ENCODE peak calls at places on chromosome 21, in six cellular contexts. Z is epithelial cell of esophagus; J is NCI-H2029 treated with DMSO at 0.1 percent for 48 hours; T is T-helper 9 cell; D is activated CD4-positive, alpha-beta T cell treated with anti-CD3 and anti-CD28 coated beads, Interleukin-2, amount 10 ng/mL, durations not matched to agents 7 days and 5 days; B is PC-3. Y is an unnamed sample.

GRCh38 chr21:25639922-25640670 is 1.0 kb downstream of the JAM2 start:
- DNase-seq in J (no peak), Z (no peak), B (no peak), D (no peak), T (peak), Y (peak)

GRCh38 chr21:27536319-27536718 is 569.4 kb upstream of the ADAMTS5 start:
- DNase-seq in T (no peak), B (no peak), D (no peak), J (no peak), Z (peak), Y (no peak)

GRCh38 chr21:44436958-44437357 is 18.4 kb upstream of the LRRC3 start:
- DNase-seq in J (no peak), T (no peak), Z (no peak), B (no peak), D (no peak), Y (no peak)

GRCh38 chr21:45310446-45310845 is 22.8 kb upstream of the POFUT2 start:
- DNase-seq in D (no peak), Z (no peak), T (no peak), J (no peak), B (no peak), Y (no peak)

GRCh38 chr21:42465008-42465878 is 30.8 kb downstream of the RSPH1 start:
- DNase-seq in B (no peak), J (no peak), Z (peak), T (no peak), D (no peak), Y (no peak)

GRCh38 chr21:45280969-45281368 is 6.7 kb downstream of the POFUT2 start:
- DNase-seq in Z (no peak), B (no peak), T (no peak), D (no peak), J (no peak), Y (no peak)

GRCh38 chr21:34844033-34844923 is 175.5 kb downstream of the CLIC6 start:
- DNase-seq in B (no peak), Z (peak), J (no peak), T (no peak), D (no peak), Y (no peak)

GRCh38 chr21:43609501-43610340 is 49.6 kb downstream of the HSF2BP start:
- DNase-seq in J (peak), D (no peak), Z (peak), B (peak), T (no peak), Y (no peak)

GRCh38 chr21:16087523-16087922 is 357.7 kb downstream of the USP25 start:
- DNase-seq in D (no peak), T (no peak), J (no peak), Z (no peak), B (no peak), Y (no peak)

GRCh38 chr21:44043613-44044012 is 31.5 kb downstream of the TRAPPC10 start:
- DNase-seq in D (no peak), T (no peak), Z (no peak), J (no peak), B (no peak), Y (no peak)

GRCh38 chr21:34886554-34887385 is 162.3 kb downstream of the RUNX1 start:
- DNase-seq in D (peak), J (peak), Z (peak), B (peak), T (no peak), Y (no peak)